ENCODE peak calls at places on chromosomes 6 and 20, in four cellular contexts. Z, A, R and K are unnamed samples.
A peak's percentile ranks its signal among the peaks of the same experiment; 100 is the strongest.

GRCh38 chr20:38751360-38751976 is 3.2 kb downstream of the ACTR5 start:
- DNase-seq in Z (peak; percentile 58), A (no peak), R (no peak), K (peak; percentile 36)

GRCh38 chr6:53476979-53477378 is 67.9 kb downstream of the GCLC start:
- DNase-seq in Z (no peak), A (no peak), R (no peak), K (no peak)

GRCh38 chr6:108559097-108559883 is 1.4 kb upstream of the FOXO3 start:
- DNase-seq in Z (peak; percentile 49), A (peak; percentile 82), R (no peak), K (peak; percentile 76)

GRCh38 chr20:53631909-53632662 is 38.4 kb upstream of the ZNF217 start:
- DNase-seq in Z (no peak), A (no peak), R (no peak), K (no peak)

GRCh38 chr6:111105578-111105977 is 18.3 kb downstream of the SLC16A10 start:
- DNase-seq in Z (peak; percentile 14), A (no peak), R (no peak), K (peak; percentile 15)

GRCh38 chr20:19937651-19938420 is 79.3 kb upstream of the NAA20 start:
- DNase-seq in Z (no peak), A (no peak), R (peak; percentile 23), K (no peak)

GRCh38 chr20:14219801-14220461 is 117.5 kb downstream of the FLRT3 start:
- DNase-seq in Z (peak; percentile 31), A (no peak), R (no peak), K (no peak)

GRCh38 chr6:29325777-29326176 is 24.3 kb downstream of the OR14J1 start:
- DNase-seq in Z (no peak), A (no peak), R (no peak), K (no peak)

GRCh38 chr20:49668181-49668877 is 45.3 kb downstream of the B4GALT5 start:
- DNase-seq in Z (no peak), A (no peak), R (peak; percentile 96), K (peak; percentile 89)

GRCh38 chr20:10427060-10427692 is 6.8 kb downstream of the MKKS start:
- DNase-seq in Z (peak; percentile 55), A (no peak), R (no peak), K (peak; percentile 51)

GRCh38 chr20:39778847-39779641 is 816.9 kb downstream of the DHX35 start:
- DNase-seq in Z (no peak), A (no peak), R (no peak), K (no peak)

GRCh38 chr20:39775110-39775509 is 813.0 kb downstream of the DHX35 start:
- DNase-seq in Z (no peak), A (no peak), R (no peak), K (no peak)

GRCh38 chr20:39778431-39778830 is 816.3 kb downstream of the DHX35 start:
- DNase-seq in Z (no peak), A (no peak), R (peak; percentile 20), K (no peak)

GRCh38 chr20:39777610-39778009 is 815.5 kb downstream of the DHX35 start:
- DNase-seq in Z (no peak), A (no peak), R (no peak), K (no peak)

GRCh38 chr20:39773380-39774000 is 811.3 kb downstream of the DHX35 start:
- DNase-seq in Z (no peak), A (no peak), R (no peak), K (no peak)
- TF ChIP-seq CHD2 in Z (no peak), A (no peak), R (no peak), K (no peak)

DNA sequence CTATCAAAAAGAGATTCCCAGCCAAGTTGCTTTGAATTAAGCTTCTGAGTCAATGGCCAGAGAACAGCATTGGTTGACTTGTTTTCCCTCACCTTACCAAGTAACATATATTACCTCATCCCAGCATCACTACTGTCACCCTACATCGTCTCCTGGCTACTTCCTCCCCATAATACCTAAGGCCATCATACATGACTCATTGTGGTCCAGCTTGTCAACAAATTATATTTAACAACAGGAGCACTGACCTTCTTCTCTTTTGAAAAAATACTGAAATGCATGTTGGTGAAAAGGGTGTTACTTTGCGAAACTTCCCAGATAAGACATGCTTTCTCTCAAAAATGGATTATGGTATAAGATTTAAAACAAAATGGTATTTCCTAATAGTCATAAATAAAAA is 106.9 kb downstream of the TBX18 start:
- DNase-seq in Z (no peak), A (no peak), R (no peak), K (no peak)
- TF ChIP-seq CHD2 in Z (no peak), A (no peak), R (no peak), K (no peak)

GRCh38 chr20:1809121-1809520 is 86.1 kb upstream of the SIRPA start:
- DNase-seq in Z (peak; percentile 84), A (no peak), R (no peak), K (no peak)
- TF ChIP-seq CHD2 in Z (no peak), A (no peak), R (no peak), K (no peak)

DNA sequence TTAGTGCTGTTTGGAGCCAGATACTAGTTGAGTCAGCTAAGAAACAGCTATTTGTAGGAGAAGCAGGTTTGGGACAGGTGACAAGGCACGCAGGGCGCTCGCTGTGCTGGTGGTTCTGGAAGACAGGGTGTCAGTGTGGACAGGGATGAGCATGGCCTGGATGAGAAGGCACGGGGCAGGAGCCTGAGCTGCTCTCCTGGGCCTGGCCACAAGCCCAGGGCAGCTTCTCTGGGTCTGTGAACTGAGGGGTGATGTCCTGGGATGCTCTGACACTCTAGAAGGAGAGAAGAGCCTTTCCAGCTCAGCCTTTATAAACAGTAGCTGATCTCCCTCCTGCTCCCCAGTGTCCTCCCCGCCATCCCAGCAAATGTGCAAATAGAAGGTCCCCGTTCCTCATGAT is 37.9 kb downstream of the PLG start:
- DNase-seq in Z (no peak), A (no peak), R (no peak), K (no peak)
- TF ChIP-seq CHD2 in Z (no peak), A (no peak), R (no peak), K (no peak)

GRCh38 chr20:23754731-23755130 is 4.0 kb upstream of the CST1 start:
- DNase-seq in Z (no peak), A (no peak), R (no peak), K (no peak)
- TF ChIP-seq CHD2 in Z (no peak), A (no peak), R (no peak), K (no peak)